ENCODE peak calls at places on chromosome 21, in seven cellular contexts. V, D, B, M, S, R and Y are unnamed samples.

GRCh38 chr21:31343680-31344480 is at the start of gene TIAM1:
- DNase-seq in V (no peak), M (peak), B (no peak), S (peak), R (peak), D (no peak), Y (peak)

GRCh38 chr21:44006017-44006624 is 6.0 kb upstream of the TRAPPC10 start:
- DNase-seq in S (peak), V (no peak), R (peak), M (no peak), D (peak), B (no peak), Y (peak)

GRCh38 chr21:41766883-41767605 is at the start of gene RIPK4:
- DNase-seq in M (peak), S (peak), V (peak), R (peak), B (no peak), D (no peak), Y (no peak)

GRCh38 chr21:41620982-41621381 is 113.0 kb upstream of the TMPRSS2 start:
- DNase-seq in M (no peak), D (no peak), R (peak), S (no peak), B (no peak), V (no peak), Y (peak)

GRCh38 chr21:34807881-34808568 is 139.2 kb downstream of the CLIC6 start:
- DNase-seq in S (peak), V (peak), M (peak), D (peak), R (peak), B (no peak), Y (peak)

GRCh38 chr21:43603641-43604504 is 55.4 kb downstream of the HSF2BP start:
- DNase-seq in D (no peak), R (peak), V (no peak), B (peak), S (no peak), M (no peak), Y (peak)

GRCh38 chr21:35035581-35035980 is 13.5 kb downstream of the RUNX1 start:
- DNase-seq in S (no peak), V (no peak), B (no peak), M (no peak), D (no peak), R (no peak), Y (no peak)

GRCh38 chr21:42463861-42464515 is 32.0 kb downstream of the RSPH1 start:
- DNase-seq in R (peak), M (peak), B (peak), V (peak), S (no peak), D (peak), Y (peak)

GRCh38 chr21:45972353-45972715 is 9.2 kb upstream of the COL6A1 start:
- DNase-seq in V (no peak), R (no peak), D (no peak), B (no peak), M (no peak), S (peak), Y (no peak)
- H3K4me3 ChIP-seq in V (no peak), R (no peak), D (peak), B (peak), M (peak), S (peak), Y (peak)

DNA sequence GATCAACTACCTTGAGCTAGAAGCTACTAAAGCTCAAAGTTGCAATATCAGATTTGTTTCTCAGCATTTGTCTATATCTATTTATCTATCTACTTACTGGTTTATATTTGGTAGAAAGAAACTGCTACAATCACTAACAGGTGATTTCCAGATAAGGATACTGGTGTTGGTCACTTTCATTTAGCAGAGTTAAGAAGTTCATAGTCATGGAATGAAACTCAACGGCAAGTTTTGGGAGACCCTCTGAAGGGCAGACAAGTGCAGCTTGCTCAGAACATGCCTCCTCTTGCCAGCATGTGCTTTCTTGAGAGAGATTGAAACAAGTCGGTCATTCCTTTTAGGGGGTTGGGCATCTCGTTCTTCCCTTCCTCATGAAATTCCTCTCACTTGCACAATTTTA is 296.5 kb downstream of the GRIK1 start:
- DNase-seq in S (no peak), V (no peak), M (no peak), R (no peak), D (no peak), B (no peak), Y (no peak)
- TF ChIP-seq CTCF in S (no peak), V (no peak), M (no peak), R (no peak), D (no peak), B (no peak), Y (no peak)

DNA sequence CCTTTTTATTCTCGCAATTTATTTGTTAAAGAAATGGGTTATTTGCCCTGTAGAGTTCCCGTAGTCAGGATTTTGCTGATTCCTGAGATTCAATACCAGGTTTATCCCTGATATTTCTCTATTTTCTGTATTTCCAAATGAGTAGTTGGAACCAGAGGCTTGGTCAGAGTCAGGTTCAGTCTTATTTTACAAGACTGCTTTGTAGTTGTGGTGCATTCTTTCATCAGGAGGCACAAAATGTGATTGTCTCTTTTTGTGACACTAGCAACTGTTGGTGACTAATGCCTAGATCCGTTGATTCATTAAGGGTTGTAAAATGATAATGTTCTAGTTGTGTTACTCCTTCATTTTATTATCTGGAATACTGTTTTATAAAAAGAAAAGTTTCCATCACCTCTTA is 95.5 kb upstream of the TPTE start:
- DNase-seq in R (no peak), V (no peak), M (no peak), D (no peak), B (no peak), S (no peak), Y (no peak)
- H3K4me3 ChIP-seq in R (no peak), V (no peak), M (no peak), D (no peak), B (no peak), S (no peak), Y (no peak)

GRCh38 chr21:17231124-17231523 is 281.7 kb upstream of the CXADR start:
- DNase-seq in M (no peak), R (no peak), D (no peak), S (no peak), V (no peak), B (no peak), Y (no peak)
- TF ChIP-seq CTCF in M (no peak), R (no peak), D (no peak), S (no peak), V (no peak), B (peak), Y (no peak)